ENCODE peak calls at places on chromosomes 6 and 20, in eight cellular contexts. Q is small intestine, Z is heart right ventricle, H is astrocyte of the cerebellum, B is psoas muscle, C is testis, M is AG04450, O is skeletal muscle cell. J is an unnamed sample.

GRCh38 chr20:31547017-31547675 is 32.9 kb downstream of the HM13 start:
- DNase-seq in H (peak), B (peak), M (peak), O (peak), Z (peak), C (peak), Q (peak), J (peak)

GRCh38 chr6:170130771-170131241 is 160.1 kb downstream of the DLL1 start:
- DNase-seq in C (peak), M (no peak), O (no peak), H (no peak), Z (no peak), B (no peak), Q (no peak), J (no peak)

GRCh38 chr20:59320850-59321631 is 20.6 kb downstream of the EDN3 start:
- DNase-seq in H (no peak), B (peak), M (no peak), C (no peak), O (no peak), Z (no peak), Q (no peak), J (peak)

GRCh38 chr6:10749734-10750133 is 2.1 kb downstream of the TMEM14B start:
- DNase-seq in Q (no peak), Z (no peak), M (no peak), O (no peak), B (no peak), H (no peak), C (no peak), J (no peak)

GRCh38 chr20:63215101-63216040 is 560 bp downstream of the YTHDF1 start:
- DNase-seq in O (no peak), B (no peak), Q (peak), Z (no peak), H (peak), C (no peak), M (no peak), J (peak)

GRCh38 chr6:111625511-111626331 is 20.0 kb upstream of the TRAF3IP2 start:
- DNase-seq in B (peak), M (no peak), H (no peak), C (no peak), Q (peak), Z (peak), O (peak), J (peak)

GRCh38 chr6:121549741-121550140 is 114.3 kb downstream of the GJA1 start:
- DNase-seq in O (peak), Z (no peak), H (peak), B (no peak), Q (no peak), C (no peak), M (peak), J (no peak)

GRCh38 chr6:40719671-40720374 is 132.7 kb upstream of the LRFN2 start:
- DNase-seq in B (no peak), Q (peak), M (no peak), Z (no peak), O (peak), C (no peak), H (peak), J (peak)

GRCh38 chr6:113184291-113184690 is 672.9 kb upstream of the MARCKS start:
- DNase-seq in H (peak), O (peak), M (peak), C (no peak), Q (no peak), B (no peak), Z (no peak), J (no peak)

GRCh38 chr20:62179162-62179504 is 3.7 kb upstream of the MTG2 start:
- DNase-seq in H (no peak), B (peak), M (no peak), O (no peak), C (no peak), Z (no peak), Q (no peak), J (no peak)

GRCh38 chr6:68572525-68572924 is 62.6 kb upstream of the ADGRB3 start:
- DNase-seq in H (peak), Q (peak), B (no peak), Z (no peak), M (no peak), C (peak), O (peak), J (peak)

GRCh38 chr6:77620290-77620882 is 32.5 kb upstream of the MEI4 start:
- DNase-seq in H (no peak), C (peak), B (no peak), Z (no peak), O (no peak), Q (peak), M (no peak), J (peak)

GRCh38 chr6:48701572-48701971 is 590.6 kb upstream of the PTCHD4 start:
- DNase-seq in M (no peak), Z (no peak), O (no peak), H (no peak), Q (no peak), C (no peak), B (no peak), J (no peak)

GRCh38 chr6:141105481-141105880 is 1027.2 kb upstream of the GJE1 start:
- DNase-seq in C (no peak), H (peak), B (no peak), Z (no peak), O (no peak), Q (no peak), M (no peak), J (no peak)

GRCh38 chr6:912871-913663 is 220.1 kb upstream of the EXOC2 start:
- DNase-seq in H (no peak), M (peak), Q (peak), B (no peak), C (peak), O (peak), Z (no peak), J (no peak)

GRCh38 chr6:51495016-51495805 is 592.2 kb downstream of the PKHD1 start:
- DNase-seq in Z (no peak), O (no peak), H (no peak), B (no peak), Q (no peak), C (peak), M (no peak), J (no peak)

GRCh38 chr20:48908661-48909316 is 12.7 kb upstream of the ARFGEF2 start:
- DNase-seq in C (no peak), M (no peak), H (no peak), O (no peak), B (no peak), Q (no peak), Z (no peak), J (no peak)

GRCh38 chr20:35257175-35257909 is 20.6 kb downstream of the MMP24OS start:
- DNase-seq in O (no peak), B (no peak), M (no peak), Z (no peak), Q (peak), C (no peak), H (no peak), J (no peak)

GRCh38 chr6:32244946-32245398 is 21.1 kb upstream of the NOTCH4 start:
- DNase-seq in H (peak), B (peak), M (peak), Z (peak), C (peak), Q (peak), O (peak), J (peak)

GRCh38 chr6:123036663-123037062 is 40.6 kb downstream of the CLVS2 start:
- DNase-seq in C (no peak), Z (no peak), Q (no peak), O (no peak), M (no peak), B (no peak), H (no peak), J (no peak)

GRCh38 chr6:56334937-56335336 is 87.6 kb upstream of the COL21A1 start:
- DNase-seq in B (no peak), O (peak), C (no peak), M (no peak), Z (no peak), Q (no peak), H (no peak), J (no peak)

GRCh38 chr20:37670426-37670825 is 23.4 kb upstream of the CTNNBL1 start:
- DNase-seq in H (no peak), B (peak), Z (peak), C (peak), M (no peak), Q (no peak), O (no peak), J (peak)

GRCh38 chr6:151494235-151494950 is 576 bp downstream of the CCDC170 start:
- DNase-seq in B (peak), H (peak), C (peak), Q (peak), Z (peak), M (no peak), O (no peak), J (peak)

GRCh38 chr20:13265941-13266340 is 44.9 kb downstream of the ISM1 start:
- DNase-seq in O (no peak), H (no peak), B (no peak), M (no peak), C (no peak), Z (no peak), Q (no peak), J (no peak)

GRCh38 chr6:31620586-31621319 is at the start of gene PRRC2A:
- DNase-seq in H (peak), Z (peak), Q (peak), C (peak), M (peak), B (no peak), O (no peak), J (peak)

GRCh38 chr6:37679539-37680476 is 17.9 kb downstream of the MDGA1 start:
- DNase-seq in Z (no peak), M (no peak), Q (no peak), B (no peak), C (no peak), H (no peak), O (no peak), J (no peak)

GRCh38 chr20:62122659-62123449 is 579 bp downstream of the LSM14B start:
- DNase-seq in H (no peak), B (peak), Z (peak), C (peak), M (no peak), Q (peak), O (no peak), J (peak)

GRCh38 chr6:167416676-167417430 is 92.0 kb downstream of the TTLL2 start:
- DNase-seq in Z (no peak), Q (no peak), M (no peak), C (no peak), B (no peak), O (no peak), H (no peak), J (peak)

GRCh38 chr6:127956260-127956888 is 55.5 kb upstream of the THEMIS start:
- DNase-seq in O (no peak), M (no peak), C (no peak), Z (no peak), B (no peak), H (no peak), Q (no peak), J (no peak)

GRCh38 chr20:22861231-22861980 is 173.7 kb upstream of the SSTR4 start:
- DNase-seq in B (no peak), H (no peak), C (no peak), M (no peak), O (peak), Q (no peak), Z (no peak), J (no peak)

GRCh38 chr6:125474061-125474460 is 172.3 kb upstream of the HDDC2 start:
- DNase-seq in M (no peak), O (no peak), B (no peak), Q (no peak), Z (no peak), H (no peak), C (no peak), J (no peak)

GRCh38 chr20:50930139-50931047 is 844 bp downstream of the ADNP start:
- DNase-seq in B (peak), Q (peak), Z (peak), H (no peak), O (no peak), M (no peak), C (no peak), J (peak)

GRCh38 chr6:79646006-79646405 is 14.9 kb downstream of the SH3BGRL2 start:
- DNase-seq in B (no peak), O (no peak), M (no peak), H (no peak), C (no peak), Z (no peak), Q (no peak), J (no peak)

GRCh38 chr20:3678198-3678597 is 3.6 kb downstream of the ADAM33 start:
- DNase-seq in Q (no peak), H (no peak), M (no peak), Z (no peak), B (no peak), O (no peak), C (no peak), J (no peak)

GRCh38 chr20:3681352-3681930 is 369 bp downstream of the ADAM33 start:
- DNase-seq in O (no peak), B (no peak), C (no peak), Z (no peak), Q (no peak), H (no peak), M (no peak), J (no peak)

GRCh38 chr20:3678893-3679720 is 2.7 kb downstream of the ADAM33 start:
- DNase-seq in C (no peak), H (no peak), M (no peak), O (no peak), Q (no peak), Z (no peak), B (no peak), J (no peak)

GRCh38 chr20:3680701-3681351 is 984 bp downstream of the ADAM33 start:
- DNase-seq in B (no peak), C (no peak), H (no peak), Q (no peak), Z (no peak), O (no peak), M (no peak), J (no peak)

GRCh38 chr20:3679749-3680700 is 1.8 kb downstream of the ADAM33 start:
- DNase-seq in O (peak), M (peak), Z (peak), B (peak), C (peak), Q (no peak), H (peak), J (peak)
- H3K4me3 ChIP-seq in O (peak), M (peak), Z (peak), B (peak), C (no peak), Q (no peak), H (peak), J (no peak)

DNA sequence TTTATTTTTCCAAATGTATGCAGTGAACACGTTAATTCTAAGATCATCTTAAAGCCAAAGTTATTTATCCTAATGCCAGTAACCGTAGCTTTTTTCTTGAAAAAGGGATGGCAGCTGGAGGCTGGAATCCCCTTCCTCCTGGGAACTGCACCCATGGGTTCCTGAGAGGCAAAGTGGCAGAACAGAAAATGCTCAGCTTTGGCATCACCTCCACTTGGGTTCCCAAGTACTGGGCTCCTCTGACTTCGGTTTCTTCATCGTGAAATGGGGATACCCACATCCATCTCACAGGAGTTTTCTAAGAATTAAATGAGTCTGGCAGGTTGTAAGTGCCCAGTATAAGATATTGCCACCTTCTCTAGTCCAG is 6.2 kb upstream of the DDX43 start:
- DNase-seq in B (no peak), O (no peak), Z (no peak), M (no peak), Q (no peak), C (no peak), H (no peak), J (no peak)
- H3K4me3 ChIP-seq in B (peak), O (peak), Z (peak), M (peak), Q (peak), C (peak), H (peak), J (peak)

GRCh38 chr20:17964632-17965031 is 4.0 kb downstream of the SNX5 start:
- DNase-seq in H (no peak), Q (no peak), O (no peak), Z (no peak), C (no peak), B (no peak), M (no peak), J (no peak)

GRCh38 chr20:17963114-17963897 is 5.3 kb downstream of the SNX5 start:
- DNase-seq in C (no peak), Q (no peak), O (no peak), B (no peak), M (no peak), H (no peak), Z (no peak), J (no peak)

GRCh38 chr20:17964073-17964472 is 4.5 kb downstream of the SNX5 start:
- DNase-seq in O (no peak), B (no peak), Z (no peak), H (no peak), M (no peak), C (no peak), Q (no peak), J (no peak)

GRCh38 chr20:17966432-17967312 is 1.9 kb downstream of the SNX5 start:
- DNase-seq in Q (peak), H (no peak), O (no peak), C (no peak), B (no peak), Z (no peak), M (no peak), J (peak)

GRCh38 chr20:17965042-17965697 is 3.4 kb downstream of the SNX5 start:
- DNase-seq in Z (no peak), C (no peak), Q (peak), B (no peak), M (no peak), H (no peak), O (no peak), J (no peak)
- H3K4me3 ChIP-seq in Z (no peak), C (no peak), Q (peak), B (peak), M (peak), H (peak), O (peak), J (no peak)

GRCh38 chr20:42604998-42605970 is 584.4 kb downstream of the PTPRT start:
- DNase-seq in M (no peak), H (no peak), O (no peak), Z (no peak), C (no peak), Q (no peak), B (no peak), J (no peak)
- H3K4me3 ChIP-seq in M (no peak), H (no peak), O (no peak), Z (no peak), C (no peak), Q (no peak), B (no peak), J (no peak)

GRCh38 chr6:136072691-136073090 is 177.4 kb downstream of the MTFR2 start:
- DNase-seq in M (no peak), C (no peak), Q (no peak), O (no peak), Z (peak), B (no peak), H (no peak), J (no peak)

GRCh38 chr6:136070815-136071214 is 179.3 kb downstream of the MTFR2 start:
- DNase-seq in M (no peak), O (no peak), H (peak), B (no peak), C (no peak), Z (no peak), Q (no peak), J (no peak)

GRCh38 chr6:136066005-136066404 is 184.1 kb downstream of the MTFR2 start:
- DNase-seq in C (no peak), B (no peak), M (no peak), O (no peak), Q (no peak), Z (no peak), H (no peak), J (no peak)

GRCh38 chr6:136067731-136068341 is 182.3 kb downstream of the MTFR2 start:
- DNase-seq in H (peak), C (no peak), O (no peak), Z (no peak), Q (no peak), B (no peak), M (no peak), J (no peak)

DNA sequence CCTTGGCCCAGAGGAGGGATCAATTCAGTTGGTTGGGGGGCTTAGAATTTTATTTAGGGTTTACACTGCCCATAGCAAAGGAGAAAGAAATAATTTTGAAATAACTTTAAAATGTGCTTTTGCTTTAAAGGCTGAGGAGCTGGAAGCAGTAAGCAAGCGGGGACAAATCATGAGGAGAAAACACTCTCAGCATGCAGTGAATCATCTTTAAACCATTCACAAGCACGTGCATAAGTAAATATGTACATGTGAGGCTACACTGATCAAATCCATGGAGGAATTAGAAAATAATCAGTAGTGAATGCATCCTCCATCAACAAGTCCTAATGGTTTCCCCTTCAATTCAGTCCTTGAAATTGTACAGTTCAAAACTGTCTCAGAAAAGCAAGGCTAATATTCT is 181.0 kb downstream of the MTFR2 start:
- DNase-seq in H (peak), Z (no peak), Q (no peak), B (no peak), C (no peak), O (no peak), M (peak), J (no peak)
- H3K4me3 ChIP-seq in H (no peak), Z (no peak), Q (no peak), B (no peak), C (no peak), O (no peak), M (no peak), J (no peak)

DNA sequence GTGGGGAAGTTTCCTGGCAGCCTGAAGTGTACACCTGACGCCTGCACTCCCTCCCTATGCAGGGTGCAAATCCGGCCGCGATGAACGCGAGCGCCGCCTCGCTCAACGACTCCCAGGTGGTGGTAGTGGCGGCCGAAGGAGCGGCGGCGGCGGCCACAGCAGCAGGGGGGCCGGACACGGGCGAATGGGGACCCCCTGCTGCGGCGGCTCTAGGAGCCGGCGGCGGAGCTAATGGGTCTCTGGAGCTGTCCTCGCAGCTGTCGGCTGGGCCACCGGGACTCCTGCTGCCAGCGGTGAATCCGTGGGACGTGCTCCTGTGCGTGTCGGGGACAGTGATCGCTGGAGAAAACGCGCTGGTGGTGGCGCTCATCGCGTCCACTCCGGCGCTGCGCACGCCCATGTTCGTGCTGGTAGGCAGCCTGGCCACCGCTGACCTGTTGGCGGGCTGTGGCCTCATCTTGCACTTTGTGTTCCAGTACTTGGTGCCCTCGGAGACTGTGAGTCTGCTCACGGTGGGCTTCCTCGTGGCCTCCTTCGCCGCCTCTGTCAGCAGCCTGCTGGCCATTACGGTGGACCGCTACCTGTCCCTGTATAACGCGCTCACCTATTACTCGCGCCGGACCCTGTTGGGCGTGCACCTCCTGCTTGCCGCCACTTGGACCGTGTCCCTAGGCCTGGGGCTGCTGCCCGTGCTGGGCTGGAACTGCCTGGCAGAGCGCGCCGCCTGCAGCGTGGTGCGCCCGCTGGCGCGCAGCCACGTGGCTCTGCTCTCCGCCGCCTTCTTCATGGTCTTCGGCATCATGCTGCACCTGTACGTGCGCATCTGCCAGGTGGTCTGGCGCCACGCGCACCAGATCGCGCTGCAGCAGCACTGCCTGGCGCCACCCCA is 1.2 kb downstream of the GPR6 start:
- DNase-seq in O (no peak), H (no peak), M (no peak), B (no peak), C (no peak), Z (peak), Q (no peak), J (peak)
- H3K4me3 ChIP-seq in O (no peak), H (no peak), M (no peak), B (no peak), C (no peak), Z (no peak), Q (no peak), J (no peak)